ENCODE peak calls at places on chromosomes 12 and 14, in four cellular contexts. A, J, E and K are unnamed samples.

GRCh38 chr12:132633901-132634300 is 15.3 kb downstream of the P2RX2 start:
- DNase-seq in J (no peak), E (no peak), A (no peak), K (no peak)

GRCh38 chr12:103848917-103849491 is 8.0 kb upstream of the NT5DC3 start:
- DNase-seq in J (no peak), E (no peak), A (no peak), K (no peak)

GRCh38 chr12:109440851-109441490 is 36.1 kb downstream of the KCTD10 start:
- DNase-seq in E (no peak), J (no peak), A (no peak), K (no peak)

GRCh38 chr12:75444444-75445136 is 36.0 kb upstream of the GLIPR1 start:
- DNase-seq in J (no peak), E (peak), A (peak), K (no peak)

GRCh38 chr14:77053046-77053841 is 24.7 kb upstream of the IRF2BPL start:
- DNase-seq in J (peak), A (no peak), E (peak), K (no peak)

GRCh38 chr14:30874999-30875787 is 834 bp downstream of the COCH start:
- DNase-seq in J (peak), A (no peak), E (no peak), K (no peak)

GRCh38 chr14:51095854-51096823 is 1.2 kb upstream of the TRIM9 start:
- DNase-seq in E (peak), J (no peak), A (peak), K (no peak)

GRCh38 chr14:78637903-78638302 is 467.7 kb downstream of the NRXN3 start:
- DNase-seq in E (no peak), A (no peak), J (no peak), K (no peak)

GRCh38 chr14:45177081-45177480 is 41.4 kb downstream of the FANCM start:
- DNase-seq in E (peak), A (no peak), J (no peak), K (no peak)

GRCh38 chr12:66149702-66150398 is 19.3 kb upstream of the LLPH start:
- DNase-seq in E (no peak), J (peak), A (no peak), K (no peak)
- TF ChIP-seq CTCF in E (no peak), J (peak), A (no peak), K (peak)

GRCh38 chr12:62637679-62638078 is 171.1 kb downstream of the MON2 start:
- DNase-seq in J (no peak), E (no peak), A (no peak), K (no peak)
- TF ChIP-seq ELK1 in J (no peak), E (no peak), A (no peak), K (no peak)

DNA sequence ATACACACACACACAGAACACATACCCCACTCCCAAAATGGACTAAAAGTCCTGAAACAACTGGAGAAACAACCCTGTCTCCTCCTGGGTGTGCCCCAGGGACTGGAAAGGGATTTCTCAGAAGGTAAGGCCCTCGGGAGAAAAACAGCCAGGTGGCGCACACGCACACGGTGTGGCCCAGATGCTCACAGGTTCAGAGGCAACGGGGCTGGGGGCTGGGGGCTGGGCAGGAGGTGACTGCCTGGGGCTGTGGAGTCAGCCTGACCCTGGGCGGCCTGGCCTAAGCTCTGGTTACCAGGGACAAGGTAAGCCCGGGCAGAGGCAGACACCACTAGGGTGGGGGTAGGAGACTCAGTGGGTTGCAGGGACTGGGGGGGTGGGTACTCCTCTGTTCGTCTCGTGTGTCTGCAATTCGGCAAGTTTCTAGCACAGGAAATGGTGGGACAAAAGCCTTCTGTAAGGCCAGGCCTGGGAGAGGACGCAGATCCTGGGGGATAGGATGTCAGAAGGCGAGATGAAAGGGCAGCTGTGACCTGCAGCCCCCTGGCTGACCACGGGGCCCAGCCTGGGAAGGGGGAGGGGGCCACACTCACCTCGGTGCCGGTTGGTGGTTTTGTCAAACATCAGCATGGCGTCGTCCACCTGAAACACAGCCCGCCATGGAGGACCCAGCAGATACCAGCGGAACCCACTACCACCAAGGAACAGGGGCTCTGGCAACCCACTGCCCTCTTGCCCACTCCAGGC is 10.4 kb downstream of the MSI1 start:
- DNase-seq in A (no peak), J (no peak), E (no peak), K (no peak)
- TF ChIP-seq CTCF in A (no peak), J (peak), E (no peak), K (no peak)

GRCh38 chr14:103641181-103641580 is 12.2 kb downstream of the KLC1 start:
- DNase-seq in A (no peak), E (peak), J (no peak), K (no peak)
- TF ChIP-seq ELK1 in A (no peak), E (no peak), J (no peak), K (no peak)

DNA sequence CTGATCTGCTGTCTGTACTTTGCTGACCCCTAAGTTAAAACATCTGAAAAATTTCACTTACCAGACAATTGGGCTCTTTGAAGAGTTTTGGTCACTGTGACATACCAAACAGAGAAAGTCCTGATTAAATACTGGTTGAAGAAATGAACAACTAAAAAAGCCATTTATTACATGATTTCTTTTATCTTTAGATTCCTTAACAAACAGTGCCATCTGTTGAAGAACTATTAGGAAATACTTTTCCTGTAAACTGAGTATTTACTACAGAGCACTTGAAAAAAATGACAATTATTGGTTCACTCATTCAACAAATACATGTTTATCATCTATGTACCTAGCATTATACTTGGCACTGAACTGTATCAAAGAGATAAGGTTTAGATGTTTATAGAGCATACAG is 6.5 kb upstream of the WASHC4 start:
- DNase-seq in A (no peak), J (no peak), E (peak), K (no peak)
- TF ChIP-seq CTCF in A (peak), J (no peak), E (peak), K (no peak)

GRCh38 chr12:55931317-55931779 is 386 bp downstream of the DGKA start:
- DNase-seq in J (no peak), A (peak), E (no peak), K (no peak)
- TF ChIP-seq ELK1 in J (no peak), A (no peak), E (no peak), K (no peak)

DNA sequence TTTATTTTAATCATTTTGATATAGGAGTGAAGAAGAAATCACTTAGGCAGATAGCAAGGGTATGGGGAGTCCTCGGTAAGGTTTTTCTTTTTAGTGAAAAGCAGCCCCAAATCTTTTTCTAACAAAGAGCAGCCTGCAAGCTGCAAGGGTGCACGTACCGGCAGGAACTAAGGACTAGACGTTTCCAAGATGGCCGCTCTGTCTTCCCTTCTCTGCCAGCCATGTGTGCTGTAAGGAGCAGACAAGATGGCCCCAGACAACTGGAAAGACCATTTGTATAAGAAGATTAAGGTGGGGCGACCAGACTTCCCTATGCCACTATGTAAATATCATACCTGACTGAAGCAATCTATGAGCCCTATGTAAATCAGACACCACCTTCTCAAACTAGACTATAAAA is 79.6 kb downstream of the TXNDC16 start:
- DNase-seq in A (no peak), E (no peak), J (no peak), K (no peak)
- TF ChIP-seq CTCF in A (no peak), E (no peak), J (no peak), K (no peak)

GRCh38 chr14:100070310-100070709 is 5.1 kb downstream of the EVL start:
- DNase-seq in J (no peak), E (no peak), A (no peak), K (no peak)
- TF ChIP-seq ELK1 in J (no peak), E (no peak), A (no peak), K (no peak)

DNA sequence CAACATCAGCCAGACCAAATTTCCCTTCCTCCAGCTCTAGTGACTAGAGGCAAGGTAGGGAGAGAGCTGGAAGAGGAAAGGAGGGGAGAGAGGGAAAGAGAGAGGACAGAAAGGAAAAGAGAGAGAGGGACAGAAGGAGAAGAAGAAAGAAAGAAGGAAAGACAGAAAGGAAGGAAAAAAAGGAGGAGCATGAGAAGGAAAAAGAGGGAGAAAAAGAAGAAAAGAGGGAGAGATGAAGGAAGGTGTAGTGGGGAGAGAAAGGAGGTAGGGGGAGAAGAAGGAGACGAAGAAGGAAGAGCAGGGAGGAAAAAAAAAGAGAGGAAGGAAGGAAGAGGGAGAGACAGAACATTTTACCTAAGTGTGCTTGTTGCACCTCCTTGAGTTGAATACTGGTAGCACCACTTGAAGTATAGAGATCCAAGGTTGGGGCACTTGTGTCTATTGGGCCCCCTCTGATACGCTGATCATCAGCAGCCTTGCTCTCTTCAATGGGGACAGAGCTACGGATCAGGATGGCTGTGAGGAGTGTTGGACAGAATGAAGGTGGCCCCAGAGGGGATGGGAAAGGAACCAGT is 232.5 kb downstream of the SUDS3 start:
- DNase-seq in A (no peak), E (no peak), J (no peak), K (no peak)
- TF ChIP-seq CTCF in A (no peak), E (no peak), J (no peak), K (no peak)